ENCODE peak calls at places on chromosome X, in four cellular contexts. K is K562, N is HepG2, M is GM12878. O is an unnamed sample.
A peak's percentile ranks its signal among the peaks of the same experiment; 100 is the strongest.

GRCh38 chrX:96432647-96433046 is 252.0 kb upstream of the DIAPH2 start:
- DNase-seq in M (no peak), N (no peak), K (no peak), O (no peak)

GRCh38 chrX:108437789-108438623 is at the start of gene COL4A6:
- DNase-seq in N (peak; percentile 23), K (peak; percentile 11), M (no peak), O (peak; percentile 56)

GRCh38 chrX:18377802-18378201 is 23.3 kb upstream of the SCML2 start:
- DNase-seq in K (peak; percentile 24), N (peak; percentile 11), M (no peak), O (peak; percentile 62)

GRCh38 chrX:41010188-41010846 is 74.9 kb upstream of the USP9X start:
- DNase-seq in N (peak; percentile 89), K (peak; percentile 66), M (no peak), O (peak; percentile 35)

GRCh38 chrX:34884693-34885277 is 57.8 kb upstream of the FAM47B start:
- DNase-seq in N (no peak), M (no peak), K (no peak), O (no peak)

GRCh38 chrX:71870337-71871098 is 40.1 kb upstream of the NHSL2 start:
- DNase-seq in N (peak; percentile 27), M (no peak), K (no peak), O (peak; percentile 48)

GRCh38 chrX:17473021-17473420 is 98.0 kb downstream of the NHS start:
- DNase-seq in N (no peak), M (no peak), K (no peak), O (no peak)

GRCh38 chrX:45788941-45789348 is 588.3 kb upstream of the DIPK2B start:
- DNase-seq in K (no peak), N (no peak), M (no peak), O (no peak)

GRCh38 chrX:29535212-29536162 is 679.9 kb upstream of the MAGEB2 start:
- DNase-seq in K (no peak), M (no peak), N (no peak), O (no peak)

GRCh38 chrX:44570524-44570923 is 27.9 kb upstream of the FUNDC1 start:
- DNase-seq in M (no peak), K (no peak), N (no peak), O (no peak)

GRCh38 chrX:137195296-137195695 is 161.5 kb upstream of the GPR101 start:
- DNase-seq in M (no peak), K (no peak), N (no peak), O (no peak)

GRCh38 chrX:110173192-110174175 is 144.4 kb downstream of the AMMECR1 start:
- DNase-seq in N (no peak), M (no peak), K (no peak), O (no peak)

GRCh38 chrX:151825927-151826471 is 86.7 kb upstream of the MAGEA4 start:
- DNase-seq in K (no peak), N (no peak), M (no peak), O (no peak)

GRCh38 chrX:46325312-46325877 is 219.8 kb downstream of the ZNF674 start:
- DNase-seq in M (no peak), N (peak; percentile 41), K (no peak), O (no peak)

GRCh38 chrX:45756562-45756961 is 555.9 kb upstream of the DIPK2B start:
- DNase-seq in K (no peak), N (no peak), M (no peak), O (no peak)

GRCh38 chrX:8913665-8914409 is 112.7 kb upstream of the FAM9A start:
- DNase-seq in K (no peak), M (no peak), N (no peak), O (no peak)

GRCh38 chrX:65924938-65925507 is 114.9 kb downstream of the VSIG4 start:
- DNase-seq in M (no peak), K (peak; percentile 10), N (no peak), O (no peak)

GRCh38 chrX:45801554-45801953 is 600.9 kb upstream of the DIPK2B start:
- DNase-seq in M (no peak), K (no peak), N (no peak), O (no peak)

GRCh38 chrX:111041018-111041462 is 55.0 kb upstream of the PAK3 start:
- DNase-seq in K (no peak), M (no peak), N (peak; percentile 9), O (no peak)

GRCh38 chrX:85052636-85053343 is 49.1 kb downstream of the APOOL start:
- DNase-seq in N (no peak), K (no peak), M (no peak), O (no peak)

GRCh38 chrX:23699636-23700194 is 32.4 kb downstream of the PRDX4 start:
- DNase-seq in K (peak; percentile 56), M (no peak), N (no peak), O (no peak)

GRCh38 chrX:39814391-39814790 is 283.4 kb downstream of the BCOR start:
- DNase-seq in N (no peak), M (no peak), K (peak; percentile 37), O (peak; percentile 22)

GRCh38 chrX:134338527-134338926 is 101.5 kb downstream of the CCDC160 start:
- DNase-seq in N (no peak), K (no peak), M (peak; percentile 2), O (no peak)

GRCh38 chrX:132821974-132822633 is 136.3 kb downstream of the HS6ST2 start:
- DNase-seq in K (no peak), N (no peak), M (no peak), O (no peak)

GRCh38 chrX:109352121-109352556 is 129.7 kb downstream of the GUCY2F start:
- DNase-seq in K (no peak), M (no peak), N (no peak), O (no peak)

GRCh38 chrX:149877157-149877556 is 3.8 kb upstream of the MAGEA8 start:
- DNase-seq in N (no peak), M (no peak), K (no peak), O (no peak)

GRCh38 chrX:120463241-120463640 is 5.9 kb downstream of the LAMP2 start:
- DNase-seq in N (peak; percentile 6), M (no peak), K (no peak), O (no peak)

GRCh38 chrX:11965436-11965835 is 172.8 kb upstream of the FRMPD4 start:
- DNase-seq in M (no peak), K (no peak), N (no peak), O (no peak)

GRCh38 chrX:68939868-68940267 is 111.0 kb downstream of the EFNB1 start:
- DNase-seq in N (no peak), K (no peak), M (no peak), O (no peak)

GRCh38 chrX:26597981-26598380 is 382.0 kb downstream of the MAGEB5 start:
- DNase-seq in M (no peak), N (no peak), K (no peak), O (no peak)

GRCh38 chrX:71098951-71099506 is 3.4 kb downstream of the FOXO4 start:
- DNase-seq in K (no peak), N (no peak), M (no peak), O (no peak)

GRCh38 chrX:82362990-82363389 is 1145.1 kb upstream of the POU3F4 start:
- DNase-seq in M (no peak), K (no peak), N (no peak), O (no peak)

GRCh38 chrX:115896362-115896761 is 274.2 kb upstream of the AGTR2 start:
- DNase-seq in K (no peak), M (no peak), N (no peak), O (no peak)

GRCh38 chrX:42602566-42602965 is 175.4 kb downstream of the PPP1R2C start:
- DNase-seq in K (no peak), M (no peak), N (no peak), O (no peak)

GRCh38 chrX:68807818-68808217 is 21.0 kb upstream of the EFNB1 start:
- DNase-seq in K (no peak), N (no peak), M (no peak), O (peak; percentile 44)

GRCh38 chrX:8306296-8306975 is 135.4 kb upstream of the VCX2 start:
- DNase-seq in K (no peak), N (no peak), M (no peak), O (no peak)

DNA sequence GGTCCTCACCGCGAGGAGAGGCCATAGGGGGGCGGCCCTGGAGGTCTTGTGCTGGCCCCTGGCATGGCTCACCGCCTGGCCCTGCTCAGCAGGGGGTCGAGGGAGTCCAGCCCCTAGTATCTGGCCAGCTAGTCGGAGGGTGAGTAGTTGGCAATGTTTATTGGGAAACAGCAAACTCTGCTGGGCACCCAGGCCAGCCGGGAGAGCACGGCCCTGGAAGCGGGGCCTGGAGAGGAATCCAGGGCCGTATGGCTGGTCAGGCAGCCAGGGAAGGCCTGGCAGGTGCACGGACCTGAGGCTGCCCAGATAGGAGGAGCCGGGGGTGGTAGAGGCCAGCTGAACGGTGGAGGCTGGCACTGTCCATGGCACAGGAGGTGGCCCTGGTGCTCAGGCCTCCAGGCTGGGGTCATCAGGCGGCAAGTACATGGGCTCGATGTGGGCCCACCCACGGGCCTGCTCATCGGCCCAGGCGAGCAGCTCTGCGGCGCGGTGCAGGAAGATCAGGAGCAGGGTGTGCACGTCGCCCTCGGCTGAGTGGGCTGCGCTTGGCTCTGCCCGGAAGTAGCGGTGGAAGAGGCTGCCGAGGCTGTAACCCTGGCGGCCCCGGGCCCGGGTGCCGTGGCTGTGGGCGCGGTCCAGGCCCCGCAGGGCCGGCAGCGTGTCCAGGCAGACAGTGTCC is 1.4 kb downstream of the TREX2 start:
- DNase-seq in N (no peak), K (no peak), M (no peak), O (no peak)
- TF ChIP-seq FOXM1 in N (no peak), K (no peak), M (no peak), O (no peak)

GRCh38 chrX:20362268-20363002 is 95.7 kb upstream of the RPS6KA3 start:
- DNase-seq in N (peak; percentile 93), K (no peak), M (no peak), O (peak; percentile 12)
- TF ChIP-seq FOXK2 in N (no peak), K (no peak), M (no peak), O (no peak)

DNA sequence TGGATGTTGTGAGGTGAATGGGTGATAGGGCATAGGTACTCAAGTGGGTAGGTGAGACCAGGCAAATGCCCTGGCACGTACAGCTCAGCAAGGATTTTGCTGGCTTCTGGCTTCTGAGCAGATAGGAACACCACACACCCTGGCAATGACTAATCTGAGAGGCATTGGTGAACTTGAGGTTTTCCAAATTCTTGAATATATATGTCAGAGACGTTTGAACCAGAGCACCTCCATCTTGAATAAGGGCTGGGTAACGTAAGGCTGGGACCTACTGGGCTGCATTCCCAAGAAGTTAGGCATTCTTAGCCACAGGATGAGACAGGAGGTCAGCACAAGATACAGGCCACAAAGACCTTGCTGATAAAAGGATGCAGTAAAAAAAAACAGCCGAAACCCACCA is 204.5 kb downstream of the NLGN4X start:
- DNase-seq in K (no peak), N (no peak), M (no peak), O (no peak)
- TF ChIP-seq FOXM1 in K (no peak), N (no peak), M (no peak), O (no peak)

GRCh38 chrX:119186194-119186593 is 49.9 kb upstream of the PGRMC1 start:
- DNase-seq in M (no peak), N (no peak), K (no peak), O (no peak)

GRCh38 chrX:119189586-119189985 is 46.5 kb upstream of the PGRMC1 start:
- DNase-seq in K (no peak), N (no peak), M (no peak), O (no peak)

GRCh38 chrX:119186763-119187162 is 49.3 kb upstream of the PGRMC1 start:
- DNase-seq in K (no peak), N (no peak), M (no peak), O (no peak)

GRCh38 chrX:119189115-119189514 is 47.0 kb upstream of the PGRMC1 start:
- DNase-seq in M (no peak), K (no peak), N (no peak), O (no peak)

DNA sequence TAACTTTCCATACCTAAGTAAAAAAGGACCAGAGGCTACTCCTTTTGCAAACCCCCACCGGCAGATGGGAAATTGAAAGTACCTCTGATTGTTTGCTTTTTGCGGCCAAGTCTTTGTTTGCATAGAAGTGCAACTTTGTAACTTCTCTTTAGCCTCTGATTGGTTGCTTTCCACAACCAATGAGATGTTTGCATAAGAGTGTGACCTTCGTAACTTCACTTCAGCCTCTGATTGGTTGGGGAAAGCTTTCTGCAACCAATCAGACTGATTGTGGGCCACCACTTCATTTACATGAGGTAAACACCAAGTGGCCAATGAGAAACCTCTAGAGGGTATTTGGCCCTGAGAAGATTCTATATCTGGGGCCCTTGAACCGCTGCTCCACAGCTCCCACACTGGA is 48.8 kb upstream of the PGRMC1 start:
- DNase-seq in K (no peak), N (peak; percentile 60), M (no peak), O (no peak)
- TF ChIP-seq FOXK2 in K (no peak), N (no peak), M (no peak), O (no peak)

O was measured in HEK293T.